ENCODE peak calls at places on chromosomes 1 and 21, in nine cellular contexts. L, E, O, Y, N, W, P, Q and Z are unnamed samples. For H3K4me1, the result is how much of the 10 kb centered on the place peaks cover.

GRCh38 chr1:69947837-69948236 is 257.5 kb downstream of the LRRC40 start:
- DNase-seq in N (no peak), L (no peak), Y (no peak), Q (no peak), W (no peak), O (no peak), P (no peak), E (no peak), Z (no peak)

GRCh38 chr21:44952116-44952928 is 12.5 kb downstream of the SLX9 start:
- DNase-seq in W (no peak), O (no peak), E (no peak), P (no peak), N (no peak), L (no peak), Y (no peak), Q (no peak), Z (no peak)

GRCh38 chr21:44049606-44050005 is 37.5 kb downstream of the TRAPPC10 start:
- DNase-seq in L (no peak), P (no peak), W (no peak), O (no peak), Y (no peak), E (no peak), Q (no peak), N (no peak), Z (no peak)

GRCh38 chr1:108590947-108591346 is 31.0 kb downstream of the EEIG2 start:
- DNase-seq in N (peak), O (peak), E (peak), L (no peak), W (no peak), Q (no peak), P (no peak), Y (peak), Z (no peak)

GRCh38 chr1:166479052-166479631 is 312.3 kb upstream of the FAM78B start:
- DNase-seq in L (peak), W (peak), Y (peak), Q (no peak), N (peak), O (no peak), P (peak), E (peak), Z (peak)

GRCh38 chr1:214552174-214552608 is 789 bp upstream of the PTPN14 start:
- DNase-seq in E (no peak), P (peak), Q (peak), L (peak), W (peak), Y (no peak), N (peak), O (peak), Z (no peak)

GRCh38 chr1:100928128-100928527 is 32.2 kb downstream of the SLC30A7 start:
- DNase-seq in Y (no peak), P (no peak), Q (no peak), O (no peak), L (no peak), N (no peak), W (no peak), E (no peak), Z (no peak)

GRCh38 chr1:239169276-239169675 is 217.1 kb upstream of the CHRM3 start:
- DNase-seq in Q (no peak), Y (no peak), O (no peak), N (no peak), L (no peak), E (no peak), P (no peak), W (no peak), Z (no peak)

GRCh38 chr1:200351826-200352549 is 57.8 kb downstream of the ZNF281 start:
- DNase-seq in P (no peak), Q (no peak), O (no peak), L (no peak), W (no peak), E (peak), Y (no peak), N (peak), Z (peak)

GRCh38 chr1:198638894-198639319 is at the start of gene PTPRC:
- DNase-seq in Q (no peak), E (peak), L (no peak), O (no peak), N (no peak), W (no peak), Y (no peak), P (no peak), Z (no peak)
- H3K4me1 ChIP-seq in Q (under half), E (under half), L (under half), O (under half), N (under half), W (under half), Y (half or more), P (under half), Z (under half)

GRCh38 chr1:16177306-16177705 is 21.4 kb upstream of the EPHA2 start:
- DNase-seq in O (no peak), Y (no peak), L (no peak), W (no peak), Q (no peak), N (no peak), P (no peak), E (no peak), Z (no peak)

GRCh38 chr1:16183157-16183556 is 27.3 kb upstream of the EPHA2 start:
- DNase-seq in Q (no peak), N (peak), P (no peak), E (no peak), W (peak), O (no peak), L (no peak), Y (no peak), Z (no peak)

GRCh38 chr1:16181887-16182719 is 26.2 kb upstream of the EPHA2 start:
- DNase-seq in Y (no peak), W (peak), N (peak), P (peak), O (peak), Q (peak), E (no peak), L (peak), Z (no peak)

GRCh38 chr1:16178596-16179497 is 23.0 kb upstream of the EPHA2 start:
- DNase-seq in O (no peak), L (no peak), Q (no peak), W (peak), E (no peak), N (no peak), Y (no peak), P (no peak), Z (no peak)

DNA sequence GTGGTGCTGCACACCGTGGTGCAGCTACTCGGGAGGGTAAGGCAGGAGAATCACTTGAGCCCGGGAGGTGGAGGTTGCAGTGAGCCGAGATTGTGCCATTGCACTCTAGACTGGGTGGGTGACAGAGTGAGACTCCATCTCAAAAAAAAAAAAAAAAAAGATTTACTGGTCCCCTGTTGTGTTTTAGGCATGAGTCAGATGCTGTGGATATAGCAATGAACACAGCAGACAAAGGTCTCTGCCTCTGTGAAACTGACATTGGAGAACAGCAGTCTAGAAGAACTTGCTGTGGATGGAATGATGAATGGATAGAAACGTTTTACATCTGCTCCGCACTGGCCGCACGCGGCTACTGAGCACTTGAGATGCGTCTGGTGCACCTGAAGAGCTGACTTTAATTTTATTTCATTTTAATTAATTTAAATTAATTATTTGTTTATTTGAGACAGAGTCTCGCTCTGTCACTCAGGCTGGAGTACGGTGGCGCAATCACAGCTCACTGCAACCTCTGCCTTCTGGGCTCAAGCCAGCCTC is 24.5 kb upstream of the EPHA2 start:
- DNase-seq in E (no peak), P (no peak), L (no peak), Q (no peak), O (no peak), Y (no peak), N (peak), W (no peak), Z (no peak)
- H3K4me1 ChIP-seq in E (under half), P (under half), L (half or more), Q (under half), O (half or more), Y (under half), N (under half), W (under half), Z (under half)

GRCh38 chr1:12480748-12481362 is 137.2 kb downstream of the DHRS3 start:
- DNase-seq in O (peak), E (peak), Y (no peak), N (peak), W (no peak), P (no peak), L (no peak), Q (no peak), Z (peak)
- H3K4me1 ChIP-seq in O (half or more), E (under half), Y (under half), N (under half), W (under half), P (under half), L (half or more), Q (under half), Z (half or more)

DNA sequence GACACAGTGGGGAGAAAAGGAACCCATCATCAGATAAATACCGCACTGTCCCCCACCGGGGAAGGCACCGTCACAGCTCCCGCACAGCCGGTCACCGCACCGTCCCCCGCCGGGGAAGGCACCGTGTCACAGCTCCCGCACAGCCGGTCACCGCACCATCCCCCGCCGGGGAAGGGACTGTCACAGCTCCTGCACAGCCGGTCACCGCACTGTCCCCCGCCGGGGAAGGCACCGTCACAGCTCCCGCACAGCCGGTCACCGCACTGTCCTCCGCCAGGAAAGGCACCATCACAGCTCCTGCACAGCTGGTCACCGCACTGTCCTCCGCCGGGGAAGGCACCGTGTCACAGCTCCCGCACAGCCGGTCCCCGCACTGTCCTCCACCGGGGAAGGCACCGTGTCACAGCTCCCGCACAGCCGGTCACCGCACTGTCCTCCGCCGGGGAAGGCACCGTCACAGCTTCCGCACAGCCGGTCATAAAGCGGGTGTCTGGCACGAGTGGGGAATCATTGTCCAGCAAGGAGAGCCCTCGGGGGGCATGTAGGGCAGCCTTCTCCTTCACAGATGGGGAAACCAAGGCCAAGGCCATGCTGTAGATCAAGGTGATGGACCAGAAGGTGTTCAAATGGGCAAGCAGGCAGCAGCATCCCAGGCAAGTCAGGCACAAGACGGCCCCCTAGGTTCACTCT is 280.1 kb downstream of the NPHP4 start:
- DNase-seq in E (no peak), P (no peak), N (no peak), O (no peak), Y (no peak), W (no peak), L (no peak), Q (no peak), Z (no peak)
- H3K4me1 ChIP-seq in E (under half), P (under half), N (under half), O (under half), Y (under half), W (under half), L (under half), Q (under half), Z (under half)

DNA sequence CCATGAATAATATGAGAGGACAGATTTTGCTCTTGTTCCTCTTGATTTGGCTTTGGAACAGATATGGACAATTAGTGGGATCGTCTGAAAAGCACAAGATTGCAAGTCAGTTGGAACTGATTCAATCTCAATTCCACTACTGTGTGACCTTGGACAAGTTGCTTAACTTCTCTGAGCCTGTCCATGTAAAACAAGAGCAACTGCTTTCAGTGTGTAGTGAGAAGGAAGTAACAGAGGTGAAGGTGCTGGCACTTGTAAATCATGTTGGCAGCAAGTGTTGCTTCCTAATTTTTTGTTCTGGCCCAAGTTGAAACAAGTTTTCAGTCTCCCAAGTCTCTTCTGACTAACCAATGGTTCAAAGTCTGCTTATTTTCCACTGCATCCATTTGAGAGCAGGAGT is 15.3 kb downstream of the INKA2 start:
- DNase-seq in P (no peak), L (no peak), W (no peak), Y (no peak), N (no peak), O (no peak), Q (no peak), E (no peak), Z (no peak)
- H3K4me1 ChIP-seq in P (under half), L (under half), W (under half), Y (under half), N (under half), O (under half), Q (under half), E (under half), Z (under half)

GRCh38 chr1:90716243-90716551 is 905 bp downstream of the BARHL2 start:
- DNase-seq in N (no peak), O (no peak), Q (no peak), E (no peak), L (no peak), Y (no peak), W (no peak), P (no peak), Z (no peak)

GRCh38 chr1:90716552-90717355 is at the start of gene BARHL2:
- DNase-seq in N (no peak), L (no peak), W (no peak), O (no peak), P (no peak), Q (no peak), E (no peak), Y (no peak), Z (no peak)

GRCh38 chr1:90717665-90718410 is 736 bp upstream of the BARHL2 start:
- DNase-seq in W (no peak), P (no peak), Y (no peak), Q (no peak), L (no peak), E (no peak), N (peak), O (no peak), Z (no peak)

GRCh38 chr1:90718411-90719320 is 1.6 kb upstream of the BARHL2 start:
- DNase-seq in O (no peak), W (no peak), P (no peak), E (no peak), Y (no peak), Q (no peak), N (no peak), L (no peak), Z (no peak)

DNA sequence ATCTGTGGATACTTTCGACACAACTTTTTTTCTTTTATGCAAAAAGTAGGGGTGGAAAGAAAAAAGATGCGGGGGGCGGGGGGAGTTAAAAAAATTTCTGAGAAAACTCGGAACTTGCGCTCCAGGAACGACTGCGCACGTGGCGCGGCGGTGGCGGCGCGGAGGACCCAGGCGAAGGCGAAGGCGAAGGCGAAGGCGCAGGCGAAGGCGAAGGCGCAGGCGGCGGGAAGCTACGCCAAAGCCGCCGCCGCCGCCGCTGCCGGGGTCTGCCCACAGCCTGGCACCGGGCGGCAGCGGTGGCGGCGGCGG is 208 bp upstream of the BARHL2 start:
- DNase-seq in W (no peak), E (no peak), N (no peak), L (no peak), P (no peak), Q (no peak), Y (no peak), O (no peak), Z (no peak)
- H3K4me1 ChIP-seq in W (under half), E (under half), N (under half), L (under half), P (under half), Q (under half), Y (under half), O (under half), Z (under half)